ENCODE peak calls at places on chromosome 7, in eight cellular contexts. One of them, this sample, is unnamed. For H3K9me3, the result is how much of the 10 kb centered on the place peaks cover.

GRCh38 chr7:106767498-106768323 is 97.4 kb upstream of the PIK3CG start:
- DNase-seq in AG04450: peak
- DNase-seq in endodermal cell: no peak
- DNase-seq in adrenal gland: no peak
- DNase-seq in left ventricle myocardium inferior: no peak
- DNase-seq in mesenchymal stem cell: peak
- DNase-seq in ovary: no peak
- DNase-seq in small intestine: peak
- DNase-seq in this sample: no peak

GRCh38 chr7:44973610-44974401 is 5.0 kb downstream of the MYO1G start:
- DNase-seq in adrenal gland: peak
- DNase-seq in small intestine: peak
- DNase-seq in AG04450: no peak
- DNase-seq in mesenchymal stem cell: peak
- DNase-seq in ovary: peak
- DNase-seq in endodermal cell: peak
- DNase-seq in left ventricle myocardium inferior: peak
- DNase-seq in this sample: peak

GRCh38 chr7:41046221-41046761 is 656.6 kb downstream of the INHBA start:
- DNase-seq in endodermal cell: no peak
- DNase-seq in adrenal gland: peak
- DNase-seq in ovary: no peak
- DNase-seq in mesenchymal stem cell: peak
- DNase-seq in small intestine: no peak
- DNase-seq in AG04450: no peak
- DNase-seq in left ventricle myocardium inferior: peak
- DNase-seq in this sample: no peak

GRCh38 chr7:149772236-149772820 is 1.1 kb downstream of the ZNF467 start:
- DNase-seq in adrenal gland: no peak
- DNase-seq in ovary: no peak
- DNase-seq in left ventricle myocardium inferior: no peak
- DNase-seq in small intestine: peak
- DNase-seq in AG04450: no peak
- DNase-seq in endodermal cell: peak
- DNase-seq in mesenchymal stem cell: no peak
- DNase-seq in this sample: no peak

GRCh38 chr7:151109094-151110048 is 23.1 kb downstream of the AGAP3 start:
- DNase-seq in endodermal cell: no peak
- DNase-seq in mesenchymal stem cell: peak
- DNase-seq in AG04450: no peak
- DNase-seq in ovary: peak
- DNase-seq in small intestine: no peak
- DNase-seq in adrenal gland: peak
- DNase-seq in left ventricle myocardium inferior: peak
- DNase-seq in this sample: no peak

GRCh38 chr7:29606287-29606721 is 42.7 kb downstream of the PRR15 start:
- DNase-seq in small intestine: peak
- DNase-seq in adrenal gland: peak
- DNase-seq in endodermal cell: no peak
- DNase-seq in ovary: no peak
- DNase-seq in left ventricle myocardium inferior: no peak
- DNase-seq in mesenchymal stem cell: peak
- DNase-seq in AG04450: no peak
- DNase-seq in this sample: no peak

GRCh38 chr7:27944626-27945025 is 204.7 kb downstream of the TAX1BP1 start:
- DNase-seq in mesenchymal stem cell: no peak
- DNase-seq in ovary: no peak
- DNase-seq in small intestine: no peak
- DNase-seq in left ventricle myocardium inferior: no peak
- DNase-seq in AG04450: no peak
- DNase-seq in endodermal cell: no peak
- DNase-seq in adrenal gland: no peak
- DNase-seq in this sample: no peak

GRCh38 chr7:87398441-87398840 is 53.0 kb downstream of the CROT start:
- DNase-seq in left ventricle myocardium inferior: no peak
- DNase-seq in mesenchymal stem cell: peak
- DNase-seq in adrenal gland: no peak
- DNase-seq in small intestine: no peak
- DNase-seq in ovary: no peak
- DNase-seq in endodermal cell: no peak
- DNase-seq in AG04450: peak
- DNase-seq in this sample: no peak

GRCh38 chr7:5065107-5065407 is 19.4 kb downstream of the RBAK start:
- DNase-seq in endodermal cell: no peak
- DNase-seq in mesenchymal stem cell: no peak
- DNase-seq in left ventricle myocardium inferior: no peak
- DNase-seq in small intestine: no peak
- DNase-seq in adrenal gland: no peak
- DNase-seq in ovary: no peak
- DNase-seq in AG04450: no peak
- DNase-seq in this sample: no peak

GRCh38 chr7:13151982-13152381 is 464.5 kb downstream of the ARL4A start:
- DNase-seq in AG04450: no peak
- DNase-seq in mesenchymal stem cell: no peak
- DNase-seq in small intestine: no peak
- DNase-seq in ovary: no peak
- DNase-seq in left ventricle myocardium inferior: no peak
- DNase-seq in endodermal cell: no peak
- DNase-seq in adrenal gland: no peak
- DNase-seq in this sample: no peak

GRCh38 chr7:66921918-66922486 is 977 bp downstream of the TMEM248 start:
- DNase-seq in AG04450: no peak
- DNase-seq in endodermal cell: no peak
- DNase-seq in ovary: no peak
- DNase-seq in adrenal gland: peak
- DNase-seq in left ventricle myocardium inferior: no peak
- DNase-seq in small intestine: peak
- DNase-seq in mesenchymal stem cell: no peak
- DNase-seq in this sample: peak

GRCh38 chr7:47759056-47759706 is 177.3 kb upstream of the TNS3 start:
- DNase-seq in ovary: no peak
- DNase-seq in endodermal cell: no peak
- DNase-seq in small intestine: no peak
- DNase-seq in mesenchymal stem cell: no peak
- DNase-seq in adrenal gland: no peak
- DNase-seq in left ventricle myocardium inferior: no peak
- DNase-seq in AG04450: no peak
- DNase-seq in this sample: no peak

GRCh38 chr7:141201145-141201885 is 127.5 kb downstream of the TMEM178B start:
- DNase-seq in AG04450: no peak
- DNase-seq in mesenchymal stem cell: no peak
- DNase-seq in adrenal gland: no peak
- DNase-seq in small intestine: no peak
- DNase-seq in endodermal cell: no peak
- DNase-seq in ovary: no peak
- DNase-seq in left ventricle myocardium inferior: no peak
- DNase-seq in this sample: no peak

GRCh38 chr7:82358009-82358578 is 85.5 kb downstream of the CACNA2D1 start:
- DNase-seq in AG04450: no peak
- DNase-seq in ovary: no peak
- DNase-seq in mesenchymal stem cell: no peak
- DNase-seq in small intestine: no peak
- DNase-seq in left ventricle myocardium inferior: no peak
- DNase-seq in endodermal cell: no peak
- DNase-seq in adrenal gland: no peak
- DNase-seq in this sample: no peak

GRCh38 chr7:91436655-91437054 is 172.4 kb downstream of the FZD1 start:
- DNase-seq in endodermal cell: no peak
- DNase-seq in small intestine: no peak
- DNase-seq in AG04450: no peak
- DNase-seq in left ventricle myocardium inferior: no peak
- DNase-seq in adrenal gland: no peak
- DNase-seq in mesenchymal stem cell: no peak
- DNase-seq in ovary: no peak
- DNase-seq in this sample: no peak

DNA sequence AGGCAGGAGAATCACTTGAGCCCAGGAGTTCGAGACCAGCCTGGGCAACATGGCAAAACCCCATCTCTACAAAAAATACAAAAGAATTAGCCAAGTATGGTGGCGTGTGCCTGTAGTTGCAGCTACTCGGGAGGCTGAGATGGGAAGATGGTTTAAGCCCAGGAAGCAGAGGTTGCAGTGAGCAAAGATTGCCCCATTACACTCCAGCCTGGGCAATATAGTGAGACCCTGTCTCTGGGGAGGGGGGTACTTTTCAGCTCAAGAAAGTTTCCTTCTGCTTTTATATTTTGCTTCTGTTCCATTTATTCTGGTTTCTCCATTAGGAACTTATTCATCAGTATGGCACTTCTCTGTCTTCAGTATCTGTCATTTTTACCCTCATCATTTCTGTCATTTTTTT is 48.6 kb downstream of the COA1 start:
- DNase-seq in mesenchymal stem cell: no peak
- DNase-seq in AG04450: no peak
- DNase-seq in adrenal gland: no peak
- DNase-seq in left ventricle myocardium inferior: no peak
- DNase-seq in endodermal cell: no peak
- DNase-seq in ovary: no peak
- DNase-seq in small intestine: no peak
- DNase-seq in this sample: no peak
- H3K9me3 ChIP-seq in mesenchymal stem cell: under half
- H3K9me3 ChIP-seq in AG04450: under half
- H3K9me3 ChIP-seq in adrenal gland: under half
- H3K9me3 ChIP-seq in left ventricle myocardium inferior: under half
- H3K9me3 ChIP-seq in endodermal cell: under half
- H3K9me3 ChIP-seq in ovary: under half
- H3K9me3 ChIP-seq in small intestine: under half
- H3K9me3 ChIP-seq in this sample: under half

GRCh38 chr7:158141221-158141582 is 446.4 kb downstream of the PTPRN2 start:
- DNase-seq in mesenchymal stem cell: no peak
- DNase-seq in endodermal cell: no peak
- DNase-seq in small intestine: no peak
- DNase-seq in ovary: no peak
- DNase-seq in left ventricle myocardium inferior: no peak
- DNase-seq in AG04450: no peak
- DNase-seq in adrenal gland: no peak
- DNase-seq in this sample: no peak

GRCh38 chr7:158140538-158141220 is 446.9 kb downstream of the PTPRN2 start:
- DNase-seq in ovary: no peak
- DNase-seq in AG04450: no peak
- DNase-seq in mesenchymal stem cell: no peak
- DNase-seq in endodermal cell: peak
- DNase-seq in left ventricle myocardium inferior: no peak
- DNase-seq in adrenal gland: no peak
- DNase-seq in small intestine: no peak
- DNase-seq in this sample: no peak

GRCh38 chr7:158142657-158143056 is 445.0 kb downstream of the PTPRN2 start:
- DNase-seq in ovary: no peak
- DNase-seq in left ventricle myocardium inferior: no peak
- DNase-seq in mesenchymal stem cell: no peak
- DNase-seq in endodermal cell: no peak
- DNase-seq in small intestine: no peak
- DNase-seq in adrenal gland: no peak
- DNase-seq in AG04450: no peak
- DNase-seq in this sample: no peak

GRCh38 chr7:158143196-158144120 is 444.2 kb downstream of the PTPRN2 start:
- DNase-seq in endodermal cell: no peak
- DNase-seq in small intestine: no peak
- DNase-seq in adrenal gland: no peak
- DNase-seq in ovary: no peak
- DNase-seq in left ventricle myocardium inferior: no peak
- DNase-seq in mesenchymal stem cell: no peak
- DNase-seq in AG04450: no peak
- DNase-seq in this sample: no peak

DNA sequence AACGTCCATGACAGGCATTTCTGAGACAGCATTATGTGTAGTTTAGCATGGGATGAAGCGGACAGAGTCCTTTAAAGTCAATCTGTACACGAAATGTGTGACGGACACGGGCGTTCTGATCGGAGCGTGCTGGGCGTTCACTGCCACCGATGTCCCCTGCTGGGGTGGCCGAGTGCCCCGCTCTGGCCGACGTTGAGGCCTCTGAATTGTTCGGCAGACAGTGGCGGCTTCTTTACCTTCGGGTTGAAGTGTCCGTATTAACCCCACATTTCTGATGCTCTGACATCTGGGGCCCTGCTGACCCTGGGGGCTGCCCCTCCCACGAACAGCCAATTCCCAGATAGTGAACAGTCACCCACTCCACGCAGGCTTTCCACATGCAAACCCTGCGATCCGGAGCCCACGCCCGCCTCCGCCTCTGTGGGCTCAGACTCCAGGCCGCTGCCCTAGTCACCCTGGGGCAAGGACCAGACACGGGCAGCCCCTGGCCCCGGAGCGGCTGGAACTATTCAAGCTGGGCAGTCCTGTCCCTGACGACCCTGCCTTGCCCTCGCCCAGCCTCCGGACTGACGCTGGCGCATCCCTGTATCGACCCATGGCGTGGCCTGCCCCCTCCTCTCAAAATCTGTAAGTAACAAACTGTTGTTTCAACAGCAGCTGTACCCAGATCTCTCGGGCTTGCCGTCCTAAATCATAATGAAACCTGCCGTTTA is 445.7 kb downstream of the PTPRN2 start:
- DNase-seq in adrenal gland: no peak
- DNase-seq in ovary: no peak
- DNase-seq in AG04450: no peak
- DNase-seq in small intestine: no peak
- DNase-seq in mesenchymal stem cell: no peak
- DNase-seq in endodermal cell: no peak
- DNase-seq in left ventricle myocardium inferior: no peak
- DNase-seq in this sample: no peak
- H3K9me3 ChIP-seq in adrenal gland: under half
- H3K9me3 ChIP-seq in ovary: under half
- H3K9me3 ChIP-seq in AG04450: half or more
- H3K9me3 ChIP-seq in small intestine: under half
- H3K9me3 ChIP-seq in mesenchymal stem cell: under half
- H3K9me3 ChIP-seq in endodermal cell: half or more
- H3K9me3 ChIP-seq in left ventricle myocardium inferior: under half
- H3K9me3 ChIP-seq in this sample: under half

GRCh38 chr7:57505176-57505575 is 55.2 kb downstream of the ZNF716 start:
- DNase-seq in left ventricle myocardium inferior: no peak
- DNase-seq in endodermal cell: no peak
- DNase-seq in adrenal gland: no peak
- DNase-seq in small intestine: no peak
- DNase-seq in ovary: no peak
- DNase-seq in AG04450: no peak
- DNase-seq in mesenchymal stem cell: no peak
- DNase-seq in this sample: no peak
- H3K9me3 ChIP-seq in left ventricle myocardium inferior: half or more
- H3K9me3 ChIP-seq in endodermal cell: half or more
- H3K9me3 ChIP-seq in adrenal gland: under half
- H3K9me3 ChIP-seq in small intestine: under half
- H3K9me3 ChIP-seq in ovary: under half
- H3K9me3 ChIP-seq in AG04450: under half
- H3K9me3 ChIP-seq in mesenchymal stem cell: half or more
- H3K9me3 ChIP-seq in this sample: under half

DNA sequence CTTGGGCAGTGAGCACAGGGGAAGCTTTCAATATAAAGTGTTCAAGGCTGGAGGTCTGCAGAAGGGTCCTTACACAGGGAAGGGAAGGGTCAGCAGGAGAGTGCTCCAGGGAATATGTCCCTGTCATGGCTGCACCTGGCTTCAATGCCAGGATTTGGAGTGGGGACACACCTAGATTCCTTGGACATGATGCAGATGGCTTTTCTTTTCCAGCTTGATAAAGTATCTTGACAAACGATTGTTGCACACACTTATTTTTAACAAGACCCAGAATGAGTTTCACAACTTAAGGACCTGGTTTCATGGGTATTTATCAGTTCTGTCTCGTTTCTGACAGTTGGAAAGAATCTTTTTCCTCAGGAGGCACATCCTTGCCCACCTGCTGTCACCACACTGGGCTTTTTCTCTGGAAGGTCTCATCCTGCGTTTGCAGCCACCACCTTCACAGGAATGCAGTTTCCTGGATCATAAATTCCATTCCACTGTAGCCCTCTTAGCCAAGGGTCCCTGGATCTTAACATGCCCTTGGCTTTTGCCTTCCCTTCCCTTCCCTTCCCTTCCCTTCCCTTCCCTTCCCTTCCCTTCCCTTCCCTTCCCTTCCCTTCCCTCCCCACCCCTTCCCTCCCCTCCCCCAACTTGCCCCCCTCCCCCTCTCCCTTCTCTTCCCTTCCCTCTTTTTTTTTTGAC is 21.7 kb downstream of the SRRM3 start:
- DNase-seq in AG04450: no peak
- DNase-seq in small intestine: no peak
- DNase-seq in endodermal cell: no peak
- DNase-seq in ovary: no peak
- DNase-seq in left ventricle myocardium inferior: no peak
- DNase-seq in adrenal gland: no peak
- DNase-seq in mesenchymal stem cell: no peak
- DNase-seq in this sample: no peak
- H3K9me3 ChIP-seq in AG04450: under half
- H3K9me3 ChIP-seq in small intestine: under half
- H3K9me3 ChIP-seq in endodermal cell: under half
- H3K9me3 ChIP-seq in ovary: under half
- H3K9me3 ChIP-seq in left ventricle myocardium inferior: under half
- H3K9me3 ChIP-seq in adrenal gland: under half
- H3K9me3 ChIP-seq in mesenchymal stem cell: under half
- H3K9me3 ChIP-seq in this sample: under half